ENCODE peak calls at places on chromosomes 12 and 14, in five cellular contexts. Z, R, O, A and D are unnamed samples.

GRCh38 chr14:100603341-100604125 is 16.3 kb upstream of the BEGAIN start:
- DNase-seq in R (no peak), O (no peak), A (no peak), Z (no peak), D (no peak)

GRCh38 chr12:92696240-92696639 is 6.5 kb upstream of the PLEKHG7 start:
- DNase-seq in R (no peak), Z (no peak), O (peak), A (no peak), D (no peak)

GRCh38 chr12:62986844-62987243 is 51.9 kb upstream of the PPM1H start:
- DNase-seq in A (no peak), Z (no peak), O (no peak), R (no peak), D (no peak)

GRCh38 chr14:26286806-26287205 is 311.0 kb downstream of the NOVA1 start:
- DNase-seq in O (no peak), R (no peak), Z (no peak), A (no peak), D (no peak)

GRCh38 chr14:51638071-51638944 is 13.4 kb upstream of the FRMD6 start:
- DNase-seq in Z (no peak), R (no peak), A (no peak), O (no peak), D (no peak)

GRCh38 chr12:123801573-123802178 is 39.6 kb downstream of the DNAH10 start:
- DNase-seq in Z (peak), A (no peak), O (peak), R (peak), D (peak)

GRCh38 chr12:79250955-79251354 is 386.4 kb downstream of the SYT1 start:
- DNase-seq in R (no peak), Z (no peak), A (no peak), O (no peak), D (no peak)

GRCh38 chr12:256225-256624 is 6.4 kb downstream of the SLC6A13 start:
- DNase-seq in O (no peak), Z (no peak), A (no peak), R (no peak), D (no peak)

GRCh38 chr12:10111451-10111850 is 12.7 kb upstream of the CLEC1A start:
- DNase-seq in Z (no peak), A (no peak), R (no peak), O (no peak), D (no peak)

GRCh38 chr12:15372313-15372712 is 50.0 kb downstream of the PTPRO start:
- DNase-seq in O (no peak), Z (no peak), A (no peak), R (no peak), D (no peak)

GRCh38 chr12:46160081-46160980 is 108.5 kb downstream of the SLC38A1 start:
- DNase-seq in O (peak), A (no peak), R (no peak), Z (peak), D (peak)

GRCh38 chr14:63881926-63882325 is 29.1 kb downstream of the SYNE2 start:
- DNase-seq in R (no peak), A (no peak), O (no peak), Z (no peak), D (no peak)

GRCh38 chr14:29444805-29445204 is 482.8 kb downstream of the PRKD1 start:
- DNase-seq in A (no peak), R (no peak), O (no peak), Z (no peak), D (no peak)

GRCh38 chr14:101147848-101148247 is 244.3 kb upstream of the RTL1 start:
- DNase-seq in Z (no peak), O (no peak), A (no peak), R (no peak), D (no peak)

GRCh38 chr12:12539411-12539810 is 23.3 kb downstream of the DUSP16 start:
- DNase-seq in Z (no peak), A (no peak), R (no peak), O (no peak), D (no peak)

GRCh38 chr14:21721504-21721903 is 47.9 kb upstream of the OR4E1 start:
- DNase-seq in Z (no peak), O (no peak), A (no peak), R (no peak), D (no peak)

GRCh38 chr12:71139153-71139735 is 18.6 kb downstream of the TSPAN8 start:
- DNase-seq in R (no peak), A (no peak), Z (no peak), O (no peak), D (no peak)

GRCh38 chr14:100816286-100816949 is 9.5 kb upstream of the MEG3 start:
- DNase-seq in A (peak), Z (no peak), R (no peak), O (no peak), D (no peak)

GRCh38 chr12:93784339-93785086 is 107.3 kb downstream of the CRADD start:
- DNase-seq in O (peak), Z (no peak), A (no peak), R (no peak), D (no peak)

GRCh38 chr14:67199016-67199415 is 9.8 kb downstream of the GARIN2 start:
- DNase-seq in O (no peak), A (no peak), Z (no peak), R (no peak), D (no peak)

GRCh38 chr12:93783827-93784226 is 106.7 kb downstream of the CRADD start:
- DNase-seq in O (no peak), A (no peak), R (no peak), Z (no peak), D (no peak)

GRCh38 chr12:49293056-49293956 is 1.6 kb upstream of the PRPH start:
- DNase-seq in O (no peak), A (peak), R (no peak), Z (no peak), D (no peak)

GRCh38 chr14:69573841-69574265 is 818 bp downstream of the CCDC177 start:
- DNase-seq in O (no peak), Z (no peak), R (no peak), A (no peak), D (no peak)

GRCh38 chr12:802242-802995 is 50.0 kb downstream of the WNK1 start:
- DNase-seq in O (no peak), R (no peak), A (no peak), Z (no peak), D (no peak)

GRCh38 chr14:39033371-39033770 is 69.7 kb downstream of the SEC23A start:
- DNase-seq in O (no peak), Z (no peak), R (no peak), A (no peak), D (no peak)

GRCh38 chr14:39731912-39732311 is 299.7 kb upstream of the FBXO33 start:
- DNase-seq in O (no peak), Z (no peak), R (peak), A (no peak), D (no peak)

GRCh38 chr14:72888202-72888601 is 5.7 kb downstream of the DPF3 start:
- DNase-seq in A (no peak), Z (no peak), R (no peak), O (no peak), D (no peak)

GRCh38 chr14:50001999-50002925 is 109.4 kb downstream of the ARF6 start:
- DNase-seq in A (peak), Z (no peak), O (no peak), R (peak), D (no peak)

GRCh38 chr14:22791302-22791701 is 23.9 kb downstream of the SLC7A7 start:
- DNase-seq in Z (peak), O (no peak), A (no peak), R (no peak), D (peak)

GRCh38 chr14:89443002-89443660 is 26.1 kb upstream of the FOXN3 start:
- DNase-seq in A (no peak), O (no peak), R (no peak), Z (peak), D (no peak)

GRCh38 chr14:57189070-57189469 is 79.6 kb downstream of the EXOC5 start:
- DNase-seq in A (no peak), Z (peak), R (no peak), O (no peak), D (no peak)

GRCh38 chr12:45731376-45731775 is 1.9 kb downstream of the ARID2 start:
- DNase-seq in R (no peak), Z (no peak), A (no peak), O (no peak), D (no peak)

GRCh38 chr12:131793623-131794022 is 34.6 kb upstream of the MMP17 start:
- DNase-seq in Z (no peak), A (no peak), O (no peak), R (no peak), D (no peak)

GRCh38 chr12:82359115-82359478 is 768 bp downstream of the METTL25 start:
- DNase-seq in A (peak), Z (no peak), O (no peak), R (peak), D (no peak)